ENCODE peak calls at places on chromosomes 13 and 19, in six cellular contexts. B is GM23248, G is astrocyte, D is brain microvascular endothelial cell, F is aorta, M is adipocyte. I is an unnamed sample.

GRCh38 chr19:44851427-44851826 is 5.3 kb downstream of the NECTIN2 start:
- DNase-seq in D (no peak), F (no peak), G (no peak), B (no peak), M (no peak), I (no peak)

GRCh38 chr13:110209950-110210603 is 96.9 kb downstream of the COL4A1 start:
- DNase-seq in D (no peak), G (no peak), M (no peak), F (no peak), B (no peak), I (no peak)

GRCh38 chr13:75836441-75836840 is 200.3 kb downstream of the LMO7 start:
- DNase-seq in F (no peak), M (no peak), G (no peak), D (no peak), B (no peak), I (no peak)

GRCh38 chr13:113561417-113562084 is 23.0 kb upstream of the TFDP1 start:
- DNase-seq in D (no peak), G (no peak), B (no peak), F (no peak), M (no peak), I (no peak)

GRCh38 chr19:5826531-5827341 is 12.8 kb downstream of the FUT6 start:
- DNase-seq in B (peak; percentile 67), M (peak; percentile 29), D (no peak), G (no peak), F (no peak), I (peak; percentile 57)

GRCh38 chr19:12748489-12748888 is 3.1 kb upstream of the BEST2 start:
- DNase-seq in F (no peak), G (no peak), D (no peak), M (no peak), B (no peak), I (no peak)

GRCh38 chr13:103810026-103810425 is 743.8 kb upstream of the SLC10A2 start:
- DNase-seq in M (no peak), F (no peak), G (no peak), D (no peak), B (no peak), I (no peak)

GRCh38 chr13:20428666-20429644 is 96.7 kb downstream of the CRYL1 start:
- DNase-seq in D (no peak), G (peak; percentile 80), M (no peak), F (no peak), B (peak; percentile 66), I (peak; percentile 13)

GRCh38 chr19:17357078-17357666 is 19.8 kb downstream of the GTPBP3 start:
- DNase-seq in D (no peak), M (no peak), G (no peak), F (no peak), B (no peak), I (no peak)

DNA sequence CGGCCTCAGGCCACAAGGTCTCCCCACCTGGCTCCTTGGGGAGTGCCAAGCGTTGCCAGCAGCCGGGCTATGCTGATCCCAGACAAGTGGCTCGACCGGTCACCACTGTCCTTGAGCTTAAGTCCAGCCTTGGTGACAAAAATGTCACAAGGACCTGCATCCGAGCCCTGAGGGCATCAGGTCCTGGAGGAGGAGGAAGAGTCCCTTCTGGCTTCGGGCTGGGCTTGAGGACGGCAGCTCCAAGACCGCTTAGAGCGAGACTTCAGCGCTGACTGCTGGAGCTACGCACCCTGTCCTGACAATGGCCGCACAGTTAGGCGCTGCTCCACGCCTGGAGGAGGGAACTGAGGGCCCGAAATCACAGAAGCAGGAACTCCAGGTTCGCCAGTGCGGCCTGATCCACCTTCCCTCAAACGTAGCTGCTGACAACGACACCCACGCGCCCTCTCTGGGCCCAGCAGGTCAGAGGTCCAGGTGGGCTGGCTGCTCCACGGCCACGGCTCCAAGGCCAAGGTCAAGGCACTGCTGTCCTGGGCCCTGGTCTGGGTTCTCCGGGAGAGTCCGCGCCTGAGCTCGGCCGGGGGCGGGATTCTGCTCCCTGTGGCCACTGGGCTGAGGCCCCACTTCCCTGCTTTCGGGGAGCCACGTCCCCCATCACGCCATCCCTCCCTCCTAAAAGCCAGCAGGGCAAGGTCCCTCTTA is 7.0 kb downstream of the SBNO2 start:
- DNase-seq in F (peak; percentile 73), B (no peak), M (no peak), G (no peak), D (no peak), I (no peak)
- H3K4me3 ChIP-seq in F (no peak overlapping the region), B (no peak overlapping the region), M (peak overlapping the region; percentile 90), G (no peak overlapping the region), D (no peak overlapping the region), I (no peak overlapping the region)

DNA sequence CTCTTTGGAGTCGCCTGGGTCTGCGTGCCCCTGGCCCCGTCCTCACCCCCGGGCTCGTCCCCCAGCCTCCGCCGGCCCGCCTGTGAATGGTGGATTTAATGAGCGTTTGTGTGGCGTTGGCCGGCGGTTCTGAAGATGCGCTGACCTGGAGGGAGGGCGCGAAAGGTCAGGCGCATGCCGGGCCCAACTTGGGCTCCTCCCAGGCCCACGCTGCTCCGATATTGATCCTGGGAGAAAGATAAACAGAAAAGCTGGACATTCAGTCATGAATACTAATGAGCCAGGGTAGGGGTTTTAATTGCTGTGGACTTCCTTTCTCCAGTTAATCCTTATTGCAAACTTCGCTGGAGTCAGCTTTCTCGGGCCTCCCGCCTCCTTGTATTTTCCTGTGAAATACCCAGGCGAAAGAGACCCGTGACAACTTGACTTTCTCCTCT is 10.2 kb downstream of the ZIC2 start:
- DNase-seq in B (no peak), G (no peak), M (no peak), D (no peak), F (no peak), I (no peak)
- H3K27me3 ChIP-seq in B (peaks cover 98% of the 10 kb centered on the region), G (peaks cover 54% of the 10 kb centered on the region), M (peaks cover 98% of the 10 kb centered on the region), D (no peaks in the 10 kb centered on the region), F (no peaks in the 10 kb centered on the region), I (no peaks in the 10 kb centered on the region)

DNA sequence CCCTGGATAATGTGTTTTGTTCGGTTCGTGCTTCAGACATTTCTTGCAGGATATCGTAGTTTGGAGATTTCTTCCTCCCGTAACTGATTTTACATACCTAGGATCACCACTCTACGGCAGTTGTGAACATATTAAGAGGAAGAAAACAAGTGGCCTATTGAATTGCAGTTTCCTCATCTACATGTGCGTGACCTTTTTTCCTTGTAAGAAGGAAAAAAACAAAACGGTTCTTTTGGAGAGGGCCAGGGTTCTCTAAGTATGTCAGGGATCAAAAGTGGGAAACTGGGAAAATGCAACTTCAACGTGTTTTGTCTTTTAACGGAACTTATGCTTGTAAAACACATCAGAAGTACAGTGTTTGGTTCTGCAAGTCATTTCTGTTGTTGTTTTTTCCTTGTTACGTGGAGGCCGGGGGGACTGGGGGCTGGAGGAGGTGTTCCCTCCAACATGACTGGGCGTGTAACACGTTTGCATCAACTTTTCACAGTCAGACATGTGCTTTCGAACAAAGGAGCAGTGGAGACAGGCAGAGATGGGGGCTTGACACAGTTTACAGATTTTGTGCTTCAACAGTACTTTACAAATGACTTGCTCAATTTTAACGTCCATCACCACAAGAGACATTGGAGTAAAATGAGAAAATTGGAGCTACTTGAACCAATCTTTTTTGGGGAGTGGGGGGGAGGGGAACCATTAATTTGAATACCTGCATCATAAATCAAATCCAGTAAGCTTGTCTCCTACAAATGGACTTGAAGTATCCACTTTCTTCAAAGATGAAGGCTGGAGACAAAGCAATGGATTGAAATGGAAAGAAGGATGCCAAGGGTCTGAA is 3.8 kb downstream of the ZC3H4 start:
- DNase-seq in D (peak; percentile 25), B (peak; percentile 60), M (peak; percentile 54), G (peak; percentile 42), F (no peak), I (peak; percentile 55)
- H3K4me3 ChIP-seq in D (peak overlapping the region; percentile 94), B (peak overlapping the region; percentile 78), M (peak overlapping the region; percentile 95), G (peak overlapping the region; percentile 90), F (peak overlapping the region; percentile 97), I (peak overlapping the region; percentile 78)

DNA sequence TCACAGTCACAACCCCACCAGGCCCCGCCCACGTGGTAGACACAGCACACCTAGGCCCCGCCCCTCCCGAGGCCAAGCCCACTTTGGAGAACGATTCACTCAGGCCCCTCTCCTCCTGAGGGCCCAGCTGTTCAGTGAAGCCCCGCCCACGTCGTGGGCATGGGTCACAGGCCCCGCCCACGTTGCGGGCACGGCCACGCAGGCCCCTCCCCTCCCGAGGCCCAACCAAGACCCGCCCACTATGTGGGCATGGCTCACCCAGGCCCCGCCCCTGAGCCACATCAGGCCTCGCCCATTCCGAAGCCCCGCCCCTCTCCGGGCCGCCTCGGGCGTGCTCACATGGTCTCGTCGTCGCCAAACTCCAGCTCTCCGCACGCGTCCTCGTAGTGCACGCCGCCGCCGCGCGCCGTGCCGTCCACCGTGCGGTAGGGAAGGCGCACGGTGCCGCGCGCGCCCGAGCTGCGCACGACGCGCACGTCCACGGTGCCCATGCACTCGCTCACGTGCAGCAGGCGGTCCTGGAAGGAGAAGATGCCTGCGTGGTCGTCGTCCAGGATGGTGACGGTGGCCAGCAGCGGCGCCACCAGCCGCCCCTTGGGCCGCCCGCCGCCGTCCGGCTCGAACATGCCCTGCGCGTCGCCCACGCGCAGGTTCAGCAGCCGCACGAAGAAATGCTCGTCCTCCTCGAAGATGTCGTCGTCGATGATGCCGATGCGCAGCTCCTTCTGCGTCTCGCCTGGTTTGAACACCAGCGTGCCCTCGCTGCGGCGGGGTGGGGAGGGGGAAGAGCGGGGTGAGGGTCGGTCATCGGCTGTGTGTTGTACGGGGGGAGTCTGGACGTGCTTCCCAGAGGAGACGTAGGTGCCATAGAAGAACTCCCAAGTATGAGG is 24.0 kb downstream of the SLC8A2 start:
- DNase-seq in D (peak; percentile 23), F (no peak), G (no peak), M (peak; percentile 53), B (peak; percentile 73), I (peak; percentile 27)
- H3K27me3 ChIP-seq in D (peaks cover 53% of the 10 kb centered on the region), F (peaks cover 4% of the 10 kb centered on the region), G (peaks cover 66% of the 10 kb centered on the region), M (peaks cover 66% of the 10 kb centered on the region), B (peaks cover 77% of the 10 kb centered on the region), I (peaks cover 86% of the 10 kb centered on the region)

GRCh38 chr19:42115219-42115618 is 17.0 kb downstream of the POU2F2 start:
- DNase-seq in B (peak; percentile 40), D (peak; percentile 31), G (no peak), M (no peak), F (no peak), I (no peak)

GRCh38 chr19:42115705-42116104 is 16.5 kb downstream of the POU2F2 start:
- DNase-seq in F (no peak), B (no peak), D (no peak), M (no peak), G (no peak), I (no peak)

GRCh38 chr19:42114412-42114811 is 17.8 kb downstream of the POU2F2 start:
- DNase-seq in D (no peak), M (no peak), B (no peak), G (no peak), F (no peak), I (no peak)

GRCh38 chr19:42111811-42112210 is 20.4 kb downstream of the POU2F2 start:
- DNase-seq in G (peak; percentile 64), F (no peak), D (no peak), B (peak; percentile 64), M (no peak), I (no peak)

GRCh38 chr19:42113641-42114348 is 18.5 kb downstream of the POU2F2 start:
- DNase-seq in M (peak; percentile 91), F (peak; percentile 81), B (peak; percentile 98), D (peak; percentile 96), G (peak; percentile 97), I (peak; percentile 99)
- H3K4me3 ChIP-seq in M (peak overlapping the region; percentile 3), F (no peak overlapping the region), B (peak overlapping the region; percentile 55), D (no peak overlapping the region), G (peak overlapping the region; percentile 24), I (peak overlapping the region; percentile 8)